ENCODE peak calls at places on chromosome 12, in seven cellular contexts. One of them, this sample, is unnamed.
A peak's percentile ranks its signal among the peaks of the same experiment; 100 is the strongest.

GRCh38 chr12:18430425-18431048 is 169.2 kb downstream of the PIK3C2G start:
- DNase-seq in hippocampal formation: peak; percentile 15
- DNase-seq in activated effector memory CD4-positive, alpha-beta T cell treated with Interleukin-2 at 50 U/mL for 16 hours: no peak
- DNase-seq in SK-N-SH: peak; percentile 30
- DNase-seq in activated naive CD4-positive, alpha-beta T cell: no peak
- DNase-seq in RWPE1: peak; percentile 15
- DNase-seq in EH: peak; percentile 57
- DNase-seq in this sample: peak; percentile 31

GRCh38 chr12:63915105-63915830 is 70.8 kb downstream of the SRGAP1 start:
- DNase-seq in hippocampal formation: no peak
- DNase-seq in activated effector memory CD4-positive, alpha-beta T cell treated with Interleukin-2 at 50 U/mL for 16 hours: no peak
- DNase-seq in SK-N-SH: no peak
- DNase-seq in activated naive CD4-positive, alpha-beta T cell: no peak
- DNase-seq in RWPE1: peak; percentile 47
- DNase-seq in EH: peak; percentile 72
- DNase-seq in this sample: no peak

GRCh38 chr12:84113666-84114065 is 798.9 kb downstream of the SLC6A15 start:
- DNase-seq in hippocampal formation: no peak
- DNase-seq in activated effector memory CD4-positive, alpha-beta T cell treated with Interleukin-2 at 50 U/mL for 16 hours: no peak
- DNase-seq in SK-N-SH: no peak
- DNase-seq in activated naive CD4-positive, alpha-beta T cell: no peak
- DNase-seq in RWPE1: no peak
- DNase-seq in EH: peak; percentile 62
- DNase-seq in this sample: no peak

GRCh38 chr12:59182191-59182590 is 261.9 kb upstream of the LRIG3 start:
- DNase-seq in hippocampal formation: no peak
- DNase-seq in activated effector memory CD4-positive, alpha-beta T cell treated with Interleukin-2 at 50 U/mL for 16 hours: no peak
- DNase-seq in SK-N-SH: no peak
- DNase-seq in activated naive CD4-positive, alpha-beta T cell: no peak
- DNase-seq in RWPE1: no peak
- DNase-seq in EH: no peak
- DNase-seq in this sample: no peak

GRCh38 chr12:55425954-55426353 is at the start of gene OR6C76:
- DNase-seq in hippocampal formation: no peak
- DNase-seq in activated effector memory CD4-positive, alpha-beta T cell treated with Interleukin-2 at 50 U/mL for 16 hours: no peak
- DNase-seq in SK-N-SH: no peak
- DNase-seq in activated naive CD4-positive, alpha-beta T cell: no peak
- DNase-seq in RWPE1: no peak
- DNase-seq in EH: no peak
- DNase-seq in this sample: no peak

GRCh38 chr12:91225316-91225715 is 42.7 kb upstream of the DCN start:
- DNase-seq in hippocampal formation: no peak
- DNase-seq in activated effector memory CD4-positive, alpha-beta T cell treated with Interleukin-2 at 50 U/mL for 16 hours: no peak
- DNase-seq in SK-N-SH: no peak
- DNase-seq in activated naive CD4-positive, alpha-beta T cell: no peak
- DNase-seq in RWPE1: no peak
- DNase-seq in EH: peak; percentile 38
- DNase-seq in this sample: no peak

GRCh38 chr12:94109154-94109553 is 39.2 kb upstream of the PLXNC1 start:
- DNase-seq in hippocampal formation: no peak
- DNase-seq in activated effector memory CD4-positive, alpha-beta T cell treated with Interleukin-2 at 50 U/mL for 16 hours: no peak
- DNase-seq in SK-N-SH: no peak
- DNase-seq in activated naive CD4-positive, alpha-beta T cell: no peak
- DNase-seq in RWPE1: no peak
- DNase-seq in EH: peak; percentile 76
- DNase-seq in this sample: no peak

GRCh38 chr12:2739832-2740641 is 54.7 kb upstream of the FKBP4 start:
- DNase-seq in hippocampal formation: peak; percentile 9
- DNase-seq in activated effector memory CD4-positive, alpha-beta T cell treated with Interleukin-2 at 50 U/mL for 16 hours: no peak
- DNase-seq in SK-N-SH: peak; percentile 46
- DNase-seq in activated naive CD4-positive, alpha-beta T cell: no peak
- DNase-seq in RWPE1: no peak
- DNase-seq in EH: peak; percentile 61
- DNase-seq in this sample: peak; percentile 19